ENCODE peak calls at places on chromosome 22, in five cellular contexts. One of them, this sample, is unnamed.
A peak's percentile ranks its signal among the peaks of the same experiment; 100 is the strongest.

GRCh38 chr22:35728639-35729308 is 11.1 kb downstream of the APOL5 start:
- DNase-seq in endodermal cell: no peak
- DNase-seq in activated CD4-positive, alpha-beta T cell treated with anti-CD3 and anti-CD28 coated beads for 24 hours: no peak
- DNase-seq in ACHN: no peak
- DNase-seq in HTR-8/SVneo: no peak
- DNase-seq in this sample: no peak

GRCh38 chr22:19060356-19061009 is 61.7 kb downstream of the DGCR2 start:
- DNase-seq in ACHN: no peak
- DNase-seq in HTR-8/SVneo: no peak
- DNase-seq in activated CD4-positive, alpha-beta T cell treated with anti-CD3 and anti-CD28 coated beads for 24 hours: no peak
- DNase-seq in endodermal cell: no peak
- DNase-seq in this sample: no peak

GRCh38 chr22:44505796-44506354 is 7.8 kb upstream of the RTL6 start:
- DNase-seq in ACHN: no peak
- DNase-seq in HTR-8/SVneo: no peak
- DNase-seq in endodermal cell: no peak
- DNase-seq in activated CD4-positive, alpha-beta T cell treated with anti-CD3 and anti-CD28 coated beads for 24 hours: no peak
- DNase-seq in this sample: no peak

GRCh38 chr22:28183078-28183870 is 264.2 kb upstream of the PITPNB start:
- DNase-seq in activated CD4-positive, alpha-beta T cell treated with anti-CD3 and anti-CD28 coated beads for 24 hours: no peak
- DNase-seq in endodermal cell: no peak
- DNase-seq in ACHN: no peak
- DNase-seq in HTR-8/SVneo: no peak
- DNase-seq in this sample: no peak

GRCh38 chr22:49723478-49724029 is 104.1 kb downstream of the BRD1 start:
- DNase-seq in ACHN: no peak
- DNase-seq in endodermal cell: no peak
- DNase-seq in activated CD4-positive, alpha-beta T cell treated with anti-CD3 and anti-CD28 coated beads for 24 hours: no peak
- DNase-seq in HTR-8/SVneo: no peak
- DNase-seq in this sample: no peak

GRCh38 chr22:20805972-20806471 is 32.1 kb downstream of the SERPIND1 start:
- DNase-seq in activated CD4-positive, alpha-beta T cell treated with anti-CD3 and anti-CD28 coated beads for 24 hours: no peak
- DNase-seq in HTR-8/SVneo: no peak
- DNase-seq in endodermal cell: peak; percentile 75
- DNase-seq in ACHN: no peak
- DNase-seq in this sample: peak; percentile 36

GRCh38 chr22:19057539-19057938 is 64.7 kb downstream of the DGCR2 start:
- DNase-seq in activated CD4-positive, alpha-beta T cell treated with anti-CD3 and anti-CD28 coated beads for 24 hours: no peak
- DNase-seq in HTR-8/SVneo: no peak
- DNase-seq in ACHN: no peak
- DNase-seq in endodermal cell: no peak
- DNase-seq in this sample: no peak

GRCh38 chr22:23244690-23245044 is 64.4 kb downstream of the BCR start:
- DNase-seq in endodermal cell: no peak
- DNase-seq in ACHN: no peak
- DNase-seq in activated CD4-positive, alpha-beta T cell treated with anti-CD3 and anti-CD28 coated beads for 24 hours: no peak
- DNase-seq in HTR-8/SVneo: no peak
- DNase-seq in this sample: no peak

GRCh38 chr22:40540265-40540664 is 96.3 kb downstream of the MRTFA start:
- DNase-seq in ACHN: no peak
- DNase-seq in HTR-8/SVneo: no peak
- DNase-seq in activated CD4-positive, alpha-beta T cell treated with anti-CD3 and anti-CD28 coated beads for 24 hours: no peak
- DNase-seq in endodermal cell: no peak
- DNase-seq in this sample: no peak

GRCh38 chr22:28379075-28379806 is 300.4 kb downstream of the TTC28 start:
- DNase-seq in endodermal cell: no peak
- DNase-seq in ACHN: no peak
- DNase-seq in activated CD4-positive, alpha-beta T cell treated with anti-CD3 and anti-CD28 coated beads for 24 hours: no peak
- DNase-seq in HTR-8/SVneo: no peak
- DNase-seq in this sample: no peak

GRCh38 chr22:20406686-20407408 is 12.9 kb downstream of the ZNF74 start:
- DNase-seq in endodermal cell: peak; percentile 31
- DNase-seq in ACHN: no peak
- DNase-seq in HTR-8/SVneo: no peak
- DNase-seq in activated CD4-positive, alpha-beta T cell treated with anti-CD3 and anti-CD28 coated beads for 24 hours: no peak
- DNase-seq in this sample: no peak

GRCh38 chr22:45179276-45180049 is 15.7 kb downstream of the NUP50 start:
- DNase-seq in ACHN: no peak
- DNase-seq in HTR-8/SVneo: no peak
- DNase-seq in activated CD4-positive, alpha-beta T cell treated with anti-CD3 and anti-CD28 coated beads for 24 hours: no peak
- DNase-seq in endodermal cell: no peak
- DNase-seq in this sample: no peak

GRCh38 chr22:47284360-47284759 is 521.9 kb downstream of the TBC1D22A start:
- DNase-seq in endodermal cell: no peak
- DNase-seq in ACHN: no peak
- DNase-seq in activated CD4-positive, alpha-beta T cell treated with anti-CD3 and anti-CD28 coated beads for 24 hours: no peak
- DNase-seq in HTR-8/SVneo: no peak
- DNase-seq in this sample: no peak

GRCh38 chr22:21734540-21735197 is 925 bp downstream of the YPEL1 start:
- DNase-seq in ACHN: no peak
- DNase-seq in activated CD4-positive, alpha-beta T cell treated with anti-CD3 and anti-CD28 coated beads for 24 hours: no peak
- DNase-seq in endodermal cell: no peak
- DNase-seq in HTR-8/SVneo: no peak
- DNase-seq in this sample: no peak

GRCh38 chr22:17201285-17201945 is 17.8 kb downstream of the ADA2 start:
- DNase-seq in endodermal cell: peak; percentile 58
- DNase-seq in activated CD4-positive, alpha-beta T cell treated with anti-CD3 and anti-CD28 coated beads for 24 hours: no peak
- DNase-seq in ACHN: no peak
- DNase-seq in HTR-8/SVneo: no peak
- DNase-seq in this sample: peak; percentile 29

GRCh38 chr22:43173976-43174720 is 12.8 kb downstream of the TTLL12 start:
- DNase-seq in ACHN: no peak
- DNase-seq in activated CD4-positive, alpha-beta T cell treated with anti-CD3 and anti-CD28 coated beads for 24 hours: no peak
- DNase-seq in HTR-8/SVneo: no peak
- DNase-seq in endodermal cell: no peak
- DNase-seq in this sample: no peak

GRCh38 chr22:37145415-37146385 is 4.0 kb downstream of the IL2RB start:
- DNase-seq in endodermal cell: no peak
- DNase-seq in HTR-8/SVneo: no peak
- DNase-seq in ACHN: no peak
- DNase-seq in activated CD4-positive, alpha-beta T cell treated with anti-CD3 and anti-CD28 coated beads for 24 hours: no peak
- DNase-seq in this sample: no peak

GRCh38 chr22:41524809-41525449 is 19.3 kb downstream of the POLR3H start:
- DNase-seq in activated CD4-positive, alpha-beta T cell treated with anti-CD3 and anti-CD28 coated beads for 24 hours: peak; percentile 47
- DNase-seq in endodermal cell: peak; percentile 72
- DNase-seq in HTR-8/SVneo: no peak
- DNase-seq in ACHN: no peak
- DNase-seq in this sample: no peak

GRCh38 chr22:37018815-37019308 is 385 bp downstream of the TST start:
- DNase-seq in activated CD4-positive, alpha-beta T cell treated with anti-CD3 and anti-CD28 coated beads for 24 hours: no peak
- DNase-seq in endodermal cell: peak; percentile 84
- DNase-seq in HTR-8/SVneo: peak; percentile 41
- DNase-seq in ACHN: no peak
- DNase-seq in this sample: peak; percentile 58

GRCh38 chr22:19810381-19811141 is 44.1 kb downstream of the GNB1L start:
- DNase-seq in endodermal cell: peak; percentile 62
- DNase-seq in ACHN: no peak
- DNase-seq in HTR-8/SVneo: peak; percentile 39
- DNase-seq in activated CD4-positive, alpha-beta T cell treated with anti-CD3 and anti-CD28 coated beads for 24 hours: no peak
- DNase-seq in this sample: peak; percentile 53

GRCh38 chr22:26522592-26522991 is 10.3 kb upstream of the TFIP11 start:
- DNase-seq in ACHN: no peak
- DNase-seq in activated CD4-positive, alpha-beta T cell treated with anti-CD3 and anti-CD28 coated beads for 24 hours: no peak
- DNase-seq in endodermal cell: no peak
- DNase-seq in HTR-8/SVneo: no peak
- DNase-seq in this sample: no peak

GRCh38 chr22:37305873-37306272 is 23.6 kb downstream of the CYTH4 start:
- DNase-seq in HTR-8/SVneo: no peak
- DNase-seq in endodermal cell: no peak
- DNase-seq in activated CD4-positive, alpha-beta T cell treated with anti-CD3 and anti-CD28 coated beads for 24 hours: no peak
- DNase-seq in ACHN: no peak
- DNase-seq in this sample: no peak

GRCh38 chr22:41204992-41205900 is at the start of gene L3MBTL2:
- DNase-seq in endodermal cell: peak; percentile 100
- DNase-seq in HTR-8/SVneo: peak; percentile 98
- DNase-seq in activated CD4-positive, alpha-beta T cell treated with anti-CD3 and anti-CD28 coated beads for 24 hours: peak; percentile 97
- DNase-seq in ACHN: peak; percentile 94
- DNase-seq in this sample: peak; percentile 94

GRCh38 chr22:49307870-49308269 is 519.8 kb downstream of the BRD1 start:
- DNase-seq in HTR-8/SVneo: no peak
- DNase-seq in activated CD4-positive, alpha-beta T cell treated with anti-CD3 and anti-CD28 coated beads for 24 hours: no peak
- DNase-seq in ACHN: no peak
- DNase-seq in endodermal cell: peak; percentile 22
- DNase-seq in this sample: no peak

GRCh38 chr22:26448334-26448733 is 19.3 kb downstream of the ASPHD2 start:
- DNase-seq in ACHN: no peak
- DNase-seq in activated CD4-positive, alpha-beta T cell treated with anti-CD3 and anti-CD28 coated beads for 24 hours: no peak
- DNase-seq in endodermal cell: no peak
- DNase-seq in HTR-8/SVneo: no peak
- DNase-seq in this sample: no peak

GRCh38 chr22:20256042-20256441 is 12.1 kb downstream of the RTN4R start:
- DNase-seq in activated CD4-positive, alpha-beta T cell treated with anti-CD3 and anti-CD28 coated beads for 24 hours: no peak
- DNase-seq in ACHN: no peak
- DNase-seq in HTR-8/SVneo: no peak
- DNase-seq in endodermal cell: no peak
- DNase-seq in this sample: no peak

GRCh38 chr22:36954251-36955014 is 41.0 kb downstream of the CSF2RB start:
- DNase-seq in activated CD4-positive, alpha-beta T cell treated with anti-CD3 and anti-CD28 coated beads for 24 hours: no peak
- DNase-seq in endodermal cell: no peak
- DNase-seq in ACHN: no peak
- DNase-seq in HTR-8/SVneo: no peak
- DNase-seq in this sample: no peak

GRCh38 chr22:38864361-38865191 is 7.4 kb downstream of the CBX6 start:
- DNase-seq in ACHN: no peak
- DNase-seq in activated CD4-positive, alpha-beta T cell treated with anti-CD3 and anti-CD28 coated beads for 24 hours: no peak
- DNase-seq in endodermal cell: peak; percentile 47
- DNase-seq in HTR-8/SVneo: no peak
- DNase-seq in this sample: peak; percentile 30

GRCh38 chr22:50445071-50445879 is 29.6 kb downstream of the SBF1 start:
- DNase-seq in HTR-8/SVneo: no peak
- DNase-seq in activated CD4-positive, alpha-beta T cell treated with anti-CD3 and anti-CD28 coated beads for 24 hours: no peak
- DNase-seq in endodermal cell: no peak
- DNase-seq in ACHN: no peak
- DNase-seq in this sample: no peak

GRCh38 chr22:33335611-33336279 is 277.6 kb upstream of the SYN3 start:
- DNase-seq in endodermal cell: no peak
- DNase-seq in HTR-8/SVneo: no peak
- DNase-seq in ACHN: peak; percentile 61
- DNase-seq in activated CD4-positive, alpha-beta T cell treated with anti-CD3 and anti-CD28 coated beads for 24 hours: no peak
- DNase-seq in this sample: no peak

GRCh38 chr22:50010676-50011446 is 1.7 kb downstream of the IL17REL start:
- DNase-seq in activated CD4-positive, alpha-beta T cell treated with anti-CD3 and anti-CD28 coated beads for 24 hours: no peak
- DNase-seq in HTR-8/SVneo: no peak
- DNase-seq in ACHN: no peak
- DNase-seq in endodermal cell: no peak
- DNase-seq in this sample: no peak

GRCh38 chr22:36874309-36874696 is 13.5 kb downstream of the NCF4 start:
- DNase-seq in ACHN: no peak
- DNase-seq in HTR-8/SVneo: no peak
- DNase-seq in endodermal cell: no peak
- DNase-seq in activated CD4-positive, alpha-beta T cell treated with anti-CD3 and anti-CD28 coated beads for 24 hours: no peak
- DNase-seq in this sample: no peak

GRCh38 chr22:30221121-30221992 is 25.2 kb downstream of the LIF start:
- DNase-seq in activated CD4-positive, alpha-beta T cell treated with anti-CD3 and anti-CD28 coated beads for 24 hours: no peak
- DNase-seq in HTR-8/SVneo: no peak
- DNase-seq in ACHN: no peak
- DNase-seq in endodermal cell: no peak
- DNase-seq in this sample: no peak

GRCh38 chr22:33361581-33361980 is 303.4 kb upstream of the SYN3 start:
- DNase-seq in endodermal cell: no peak
- DNase-seq in activated CD4-positive, alpha-beta T cell treated with anti-CD3 and anti-CD28 coated beads for 24 hours: no peak
- DNase-seq in ACHN: peak; percentile 45
- DNase-seq in HTR-8/SVneo: no peak
- DNase-seq in this sample: peak; percentile 10